ENCODE peak calls at places on chromosomes 5 and 9, in nine cellular contexts. Y is heart left ventricle; A is IMR-90; P is NB4; K is astrocyte; M is pancreas; S is fibroblast of lung; U is epithelial cell of proximal tubule; I is CD8-positive, alpha-beta T cell. E is an unnamed sample.

GRCh38 chr9:73133042-73133651 is 18.5 kb upstream of the ANXA1 start:
- DNase-seq in U (no peak), I (no peak), K (no peak), M (no peak), P (no peak), A (no peak), S (no peak), Y (no peak), E (no peak)

GRCh38 chr9:134617246-134617645 is 24.4 kb upstream of the COL5A1 start:
- DNase-seq in I (no peak), S (no peak), A (no peak), Y (no peak), U (no peak), P (no peak), M (no peak), K (no peak), E (peak; percentile 5)

GRCh38 chr5:42242210-42242609 is 181.0 kb upstream of the GHR start:
- DNase-seq in U (no peak), S (no peak), A (no peak), M (no peak), P (no peak), Y (no peak), K (no peak), I (no peak), E (no peak)

GRCh38 chr5:82639393-82640144 is 361.4 kb upstream of the RPS23 start:
- DNase-seq in A (peak; percentile 10), U (no peak), Y (no peak), M (no peak), S (peak; percentile 54), P (no peak), I (no peak), K (peak; percentile 36), E (no peak)

GRCh38 chr9:119337566-119337965 is 31.7 kb downstream of the BRINP1 start:
- DNase-seq in I (no peak), M (no peak), Y (no peak), A (no peak), P (no peak), U (no peak), K (no peak), S (no peak), E (no peak)

GRCh38 chr5:17327048-17327447 is 109.6 kb downstream of the BASP1 start:
- DNase-seq in U (no peak), K (no peak), P (peak; percentile 39), M (no peak), I (no peak), S (no peak), Y (no peak), A (no peak), E (no peak)

GRCh38 chr5:66307647-66308257 is 163.7 kb downstream of the SREK1 start:
- DNase-seq in S (peak; percentile 55), I (no peak), U (no peak), P (peak; percentile 68), Y (no peak), K (peak; percentile 41), A (peak; percentile 69), M (no peak), E (no peak)

GRCh38 chr5:179158556-179158955 is 98.4 kb downstream of the ZNF354C start:
- DNase-seq in P (no peak), U (no peak), A (no peak), K (no peak), Y (no peak), S (no peak), I (no peak), M (no peak), E (no peak)

GRCh38 chr9:127869310-127870152 is 7.9 kb downstream of the AK1 start:
- DNase-seq in Y (peak; percentile 93), M (peak; percentile 81), A (peak; percentile 67), U (no peak), S (peak; percentile 61), K (no peak), I (peak; percentile 81), P (peak; percentile 81), E (peak; percentile 87)

GRCh38 chr5:6576861-6577501 is 55.9 kb downstream of the NSUN2 start:
- DNase-seq in K (peak; percentile 58), P (peak; percentile 60), U (no peak), A (peak; percentile 52), M (no peak), Y (no peak), I (no peak), S (peak; percentile 61), E (peak; percentile 26)

DNA sequence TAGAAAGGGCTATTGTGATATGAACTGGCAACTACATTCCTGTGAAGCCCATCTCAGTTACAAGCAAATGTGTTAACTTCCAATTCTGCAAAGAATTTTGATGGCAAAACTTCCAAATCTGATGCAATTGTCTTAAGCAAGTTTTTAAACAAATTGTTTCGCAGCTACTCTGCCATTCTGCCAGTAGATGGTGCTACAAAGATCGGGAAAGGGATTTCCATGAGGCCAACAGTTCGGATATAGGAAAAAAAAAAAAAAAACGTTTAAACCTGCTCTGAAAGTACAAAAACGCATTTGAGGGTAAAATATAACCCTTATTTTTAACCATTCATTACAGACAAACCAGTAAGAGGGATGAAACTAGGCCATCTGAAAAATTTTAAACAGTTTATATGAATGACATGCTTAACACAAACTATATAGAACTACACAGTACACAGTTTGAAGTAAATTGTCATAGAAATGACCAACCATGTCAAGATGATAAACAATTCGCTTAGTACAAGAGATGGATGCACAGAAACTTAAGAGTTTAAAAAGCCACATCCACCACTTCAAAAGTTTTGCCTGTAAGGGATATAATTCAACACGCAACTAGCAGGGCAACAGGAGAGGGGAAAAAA is 2.2 kb downstream of the HNRNPA0 start:
- DNase-seq in K (peak; percentile 50), U (no peak), A (peak; percentile 80), Y (no peak), M (peak; percentile 18), I (no peak), P (peak; percentile 73), S (peak; percentile 68), E (no peak)
- TF ChIP-seq CTCF in K (peak; percentile 92), U (peak; percentile 84), A (peak; percentile 82), Y (peak; percentile 74), M (peak; percentile 57), I (peak; percentile 70), P (peak; percentile 70), S (peak; percentile 85), E (peak; percentile 60)

DNA sequence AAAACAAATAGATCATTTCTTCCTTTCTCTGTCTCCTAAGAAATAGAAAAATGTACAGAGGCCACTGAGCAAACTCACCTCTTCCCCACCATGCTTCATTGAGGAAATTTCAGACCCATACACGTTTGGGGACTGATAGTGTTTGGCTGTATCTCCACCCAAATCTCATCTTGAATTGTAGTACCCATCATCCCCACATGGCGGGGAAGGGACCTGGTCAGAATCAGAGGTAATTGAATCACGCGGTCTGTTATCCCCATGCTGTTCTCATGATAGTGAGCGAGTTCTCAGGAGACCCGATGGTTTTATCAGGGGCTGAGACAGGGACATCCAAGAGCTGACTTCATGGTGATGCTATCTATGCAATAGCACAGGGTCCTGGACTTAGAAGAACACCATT is 1655.8 kb downstream of the MAT2B start:
- DNase-seq in K (no peak), M (no peak), Y (no peak), I (no peak), P (no peak), S (no peak), A (no peak), U (no peak), E (no peak)
- TF ChIP-seq CTCF in K (no peak), M (no peak), Y (no peak), I (no peak), P (no peak), S (peak; percentile 13), A (no peak), U (peak; percentile 22), E (peak; percentile 53)

DNA sequence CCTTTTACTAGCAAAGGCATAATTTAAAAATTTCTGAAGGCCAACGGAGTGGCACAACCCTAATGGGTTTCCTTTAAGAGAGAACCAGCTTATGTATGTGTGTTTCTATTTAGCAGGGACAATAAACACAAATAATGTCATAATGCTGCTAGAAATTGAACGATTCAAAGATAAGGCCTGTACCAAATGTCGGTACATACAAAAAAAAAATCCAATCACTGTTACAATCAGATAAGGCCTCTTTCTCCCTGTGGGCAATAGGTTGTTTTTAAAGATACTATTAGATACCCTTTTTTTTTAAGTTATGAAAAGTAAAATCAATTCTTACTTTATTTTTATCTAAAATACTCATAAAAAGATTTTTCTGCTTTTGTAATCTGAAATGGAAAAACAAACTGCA is 821.0 kb downstream of the PRELID2 start:
- DNase-seq in I (no peak), P (no peak), A (no peak), S (no peak), M (no peak), K (no peak), U (no peak), Y (no peak), E (no peak)
- TF ChIP-seq CTCF in I (no peak), P (no peak), A (no peak), S (no peak), M (no peak), K (no peak), U (no peak), Y (no peak), E (no peak)

DNA sequence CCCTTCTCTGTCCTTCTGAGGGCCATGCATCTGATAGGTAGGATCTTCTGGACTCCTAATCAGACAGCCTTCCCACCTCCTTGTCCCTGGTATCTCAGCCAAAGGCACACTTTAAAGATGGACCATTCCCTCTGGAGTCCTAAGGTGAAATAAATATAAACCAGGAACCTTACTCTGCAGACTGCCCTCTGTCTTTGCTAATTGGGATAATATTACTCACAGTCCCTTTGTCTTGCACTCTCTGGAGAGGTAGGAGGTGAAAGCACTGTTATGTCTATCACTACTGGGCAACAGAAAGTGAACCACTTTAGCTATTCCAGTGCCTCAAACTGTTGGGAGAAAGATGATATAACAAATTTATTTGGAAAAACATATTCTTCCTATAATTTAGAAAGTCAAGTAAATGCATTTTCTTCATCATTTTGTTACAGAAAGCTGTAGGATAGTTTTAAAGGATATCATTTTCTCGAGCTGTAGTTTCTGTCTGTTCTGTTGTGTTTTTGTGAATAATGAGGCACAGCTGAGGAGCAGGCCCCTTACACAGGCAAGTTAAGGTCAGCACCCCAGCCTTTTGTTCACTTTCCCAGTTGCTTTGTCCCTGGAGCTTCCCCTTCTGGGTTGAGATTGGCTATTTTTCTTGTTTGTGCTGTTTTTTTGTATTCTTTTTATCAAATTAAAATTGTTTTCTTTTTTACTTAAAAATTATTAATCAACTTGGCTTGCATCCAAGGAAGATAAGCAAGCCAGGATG is 213.6 kb upstream of the ACTBL2 start:
- DNase-seq in A (no peak), I (no peak), Y (no peak), P (no peak), K (no peak), S (no peak), M (no peak), U (no peak), E (no peak)
- TF ChIP-seq CTCF in A (no peak), I (no peak), Y (peak; percentile 18), P (no peak), K (no peak), S (no peak), M (no peak), U (peak; percentile 13), E (no peak)

GRCh38 chr9:116163293-116164055 is 9.9 kb downstream of the PAPPA start:
- DNase-seq in K (no peak), P (no peak), A (no peak), U (no peak), M (no peak), S (no peak), Y (no peak), I (no peak), E (no peak)
- TF ChIP-seq CTCF in K (peak; percentile 44), P (no peak), A (peak; percentile 42), U (peak; percentile 61), M (no peak), S (peak; percentile 42), Y (peak; percentile 44), I (no peak), E (peak; percentile 34)

E was measured in mesothelial cell of epicardium.